ENCODE peak calls at places on chromosomes 16 and 17, in seven cellular contexts. Y is body of pancreas, S is endothelial cell of umbilical vein, J is upper lobe of left lung, L is A549, E is transverse colon, H is stomach. F is an unnamed sample.

GRCh38 chr17:77352441-77352840 is 211.7 kb downstream of the SEC14L1 start:
- DNase-seq in Y (no peak), S (no peak), J (peak), L (no peak), E (no peak), H (peak), F (no peak)

GRCh38 chr16:77840623-77841274 is 52.4 kb downstream of the VAT1L start:
- DNase-seq in Y (no peak), S (no peak), J (no peak), L (no peak), E (no peak), H (no peak), F (no peak)

GRCh38 chr17:43125967-43126910 is 1.1 kb upstream of the BRCA1 start:
- DNase-seq in Y (no peak), S (no peak), J (no peak), L (no peak), E (peak), H (no peak), F (no peak)

GRCh38 chr16:17325744-17326143 is 145.0 kb downstream of the XYLT1 start:
- DNase-seq in Y (no peak), S (no peak), J (no peak), L (no peak), E (no peak), H (no peak), F (no peak)

GRCh38 chr16:49158029-49158642 is 123.5 kb downstream of the CBLN1 start:
- DNase-seq in Y (peak), S (no peak), J (no peak), L (peak), E (peak), H (no peak), F (no peak)

GRCh38 chr17:46790216-46790615 is 28.3 kb downstream of the WNT3 start:
- DNase-seq in Y (no peak), S (no peak), J (no peak), L (no peak), E (no peak), H (no peak), F (no peak)

GRCh38 chr17:77996256-77996655 is 37.8 kb downstream of the TNRC6C start:
- DNase-seq in Y (no peak), S (no peak), J (no peak), L (no peak), E (no peak), H (no peak), F (no peak)

GRCh38 chr16:56912746-56913703 is 18.9 kb upstream of the HERPUD1 start:
- DNase-seq in Y (no peak), S (no peak), J (no peak), L (no peak), E (peak), H (no peak), F (no peak)

GRCh38 chr17:13503526-13503925 is 98.2 kb downstream of the HS3ST3A1 start:
- DNase-seq in Y (no peak), S (no peak), J (no peak), L (no peak), E (no peak), H (no peak), F (no peak)

GRCh38 chr17:17406225-17406624 is 70.6 kb upstream of the MED9 start:
- DNase-seq in Y (no peak), S (no peak), J (no peak), L (no peak), E (no peak), H (no peak), F (no peak)

GRCh38 chr16:82051656-82052055 is 16.6 kb downstream of the HSD17B2 start:
- DNase-seq in Y (no peak), S (no peak), J (no peak), L (no peak), E (no peak), H (no peak), F (no peak)

GRCh38 chr16:75379911-75380847 is 53.1 kb downstream of the CFDP1 start:
- DNase-seq in Y (no peak), S (peak), J (peak), L (no peak), E (peak), H (no peak), F (no peak)

GRCh38 chr17:57512258-57512657 is 232.8 kb downstream of the CCDC182 start:
- DNase-seq in Y (no peak), S (no peak), J (no peak), L (no peak), E (no peak), H (no peak), F (no peak)

GRCh38 chr16:17101646-17102045 is 369.1 kb downstream of the XYLT1 start:
- DNase-seq in Y (no peak), S (no peak), J (no peak), L (no peak), E (no peak), H (no peak), F (no peak)

GRCh38 chr17:9350083-9350482 is 225.5 kb downstream of the STX8 start:
- DNase-seq in Y (no peak), S (no peak), J (no peak), L (no peak), E (no peak), H (no peak), F (no peak)

GRCh38 chr17:2794116-2794803 is 2.0 kb upstream of the RAP1GAP2 start:
- DNase-seq in Y (no peak), S (no peak), J (no peak), L (no peak), E (no peak), H (no peak), F (no peak)

GRCh38 chr16:50884066-50884860 is 142.4 kb downstream of the CYLD start:
- DNase-seq in Y (no peak), S (no peak), J (no peak), L (no peak), E (no peak), H (no peak), F (peak)

GRCh38 chr17:34989473-34989872 is 9.2 kb downstream of the LIG3 start:
- DNase-seq in Y (no peak), S (no peak), J (no peak), L (no peak), E (no peak), H (no peak), F (no peak)

GRCh38 chr16:76946879-76947278 is 244.1 kb upstream of the MON1B start:
- DNase-seq in Y (peak), S (no peak), J (no peak), L (peak), E (no peak), H (no peak), F (no peak)

GRCh38 chr16:8716592-8716991 is 42.2 kb downstream of the ABAT start:
- DNase-seq in Y (no peak), S (no peak), J (no peak), L (no peak), E (no peak), H (no peak), F (no peak)

GRCh38 chr16:67181346-67181745 is 2.4 kb downstream of the MATCAP1 start:
- DNase-seq in Y (peak), S (peak), J (no peak), L (no peak), E (peak), H (no peak), F (no peak)

GRCh38 chr17:32492648-32493289 is 6.0 kb downstream of the CDK5R1 start:
- DNase-seq in Y (no peak), S (no peak), J (no peak), L (no peak), E (no peak), H (no peak), F (no peak)

GRCh38 chr17:81020767-81021497 is 14.0 kb upstream of the BAIAP2 start:
- DNase-seq in Y (no peak), S (no peak), J (peak), L (no peak), E (peak), H (no peak), F (no peak)

GRCh38 chr16:22653876-22654275 is 143.2 kb downstream of the NPIPB5 start:
- DNase-seq in Y (no peak), S (no peak), J (no peak), L (no peak), E (no peak), H (no peak), F (peak)

GRCh38 chr16:30018731-30019158 is 4.3 kb upstream of the C16orf92 start:
- DNase-seq in Y (no peak), S (no peak), J (no peak), L (no peak), E (no peak), H (no peak), F (no peak)

GRCh38 chr16:67860589-67861398 is 12.1 kb upstream of the EDC4 start:
- DNase-seq in Y (no peak), S (no peak), J (no peak), L (no peak), E (no peak), H (no peak), F (no peak)

GRCh38 chr16:66408181-66409048 is 18.7 kb upstream of the BEAN1 start:
- DNase-seq in Y (no peak), S (peak), J (no peak), L (peak), E (no peak), H (no peak), F (peak)

GRCh38 chr16:77618011-77618410 is 104.3 kb upstream of the NUDT7 start:
- DNase-seq in Y (no peak), S (peak), J (no peak), L (no peak), E (no peak), H (no peak), F (no peak)

GRCh38 chr16:72094266-72094610 is 591 bp downstream of the DHX38 start:
- DNase-seq in Y (no peak), S (no peak), J (no peak), L (no peak), E (no peak), H (no peak), F (no peak)

GRCh38 chr17:62965149-62965648 is 836 bp upstream of the TANC2 start:
- DNase-seq in Y (no peak), S (no peak), J (no peak), L (no peak), E (no peak), H (no peak), F (no peak)

GRCh38 chr16:9048302-9048700 is 43.1 kb upstream of the HAPSTR1 start:
- DNase-seq in Y (no peak), S (no peak), J (no peak), L (no peak), E (no peak), H (no peak), F (no peak)

GRCh38 chr17:35743911-35744328 is 9.1 kb downstream of the GAS2L2 start:
- DNase-seq in Y (peak), S (peak), J (no peak), L (no peak), E (no peak), H (no peak), F (no peak)

GRCh38 chr17:18858567-18859245 is 775 bp downstream of the PRPSAP2 start:
- DNase-seq in Y (no peak), S (no peak), J (no peak), L (no peak), E (no peak), H (no peak), F (no peak)
- TF ChIP-seq POLR2A in Y (no peak), S (no peak), J (no peak), L (no peak), E (no peak), H (no peak), F (no peak)

GRCh38 chr17:29613856-29614255 is 8.9 kb downstream of the CORO6 start:
- DNase-seq in Y (no peak), S (no peak), J (no peak), L (no peak), E (no peak), H (no peak), F (no peak)

GRCh38 chr17:29614345-29615047 is 8.2 kb downstream of the CORO6 start:
- DNase-seq in Y (no peak), S (no peak), J (no peak), L (no peak), E (no peak), H (no peak), F (peak)

GRCh38 chr17:29615492-29616299 is 7.0 kb downstream of the CORO6 start:
- DNase-seq in Y (peak), S (peak), J (peak), L (peak), E (peak), H (peak), F (peak)

GRCh38 chr17:29616300-29617048 is 6.2 kb downstream of the CORO6 start:
- DNase-seq in Y (no peak), S (no peak), J (no peak), L (no peak), E (no peak), H (no peak), F (peak)

DNA sequence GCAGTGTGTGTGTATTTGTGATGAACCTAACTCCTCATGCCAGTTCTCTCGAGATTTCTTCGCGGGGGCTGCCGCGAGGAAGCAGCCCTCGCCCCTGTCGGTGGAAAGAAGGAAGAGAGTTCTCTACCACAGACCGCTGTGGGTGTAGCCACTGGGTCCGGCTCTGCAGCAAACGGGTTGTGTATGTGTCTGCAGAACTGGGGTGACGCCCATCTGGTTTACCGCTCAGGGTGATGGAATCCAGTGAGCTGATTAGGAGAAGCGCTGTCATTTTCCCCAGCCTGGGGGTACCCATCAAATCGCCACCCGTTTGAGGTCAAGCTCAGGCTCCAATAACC is 7.7 kb downstream of the CORO6 start:
- DNase-seq in Y (peak), S (no peak), J (peak), L (no peak), E (peak), H (no peak), F (no peak)
- H3K27ac ChIP-seq in Y (no peak), S (no peak), J (no peak), L (no peak), E (peak), H (peak), F (no peak)

DNA sequence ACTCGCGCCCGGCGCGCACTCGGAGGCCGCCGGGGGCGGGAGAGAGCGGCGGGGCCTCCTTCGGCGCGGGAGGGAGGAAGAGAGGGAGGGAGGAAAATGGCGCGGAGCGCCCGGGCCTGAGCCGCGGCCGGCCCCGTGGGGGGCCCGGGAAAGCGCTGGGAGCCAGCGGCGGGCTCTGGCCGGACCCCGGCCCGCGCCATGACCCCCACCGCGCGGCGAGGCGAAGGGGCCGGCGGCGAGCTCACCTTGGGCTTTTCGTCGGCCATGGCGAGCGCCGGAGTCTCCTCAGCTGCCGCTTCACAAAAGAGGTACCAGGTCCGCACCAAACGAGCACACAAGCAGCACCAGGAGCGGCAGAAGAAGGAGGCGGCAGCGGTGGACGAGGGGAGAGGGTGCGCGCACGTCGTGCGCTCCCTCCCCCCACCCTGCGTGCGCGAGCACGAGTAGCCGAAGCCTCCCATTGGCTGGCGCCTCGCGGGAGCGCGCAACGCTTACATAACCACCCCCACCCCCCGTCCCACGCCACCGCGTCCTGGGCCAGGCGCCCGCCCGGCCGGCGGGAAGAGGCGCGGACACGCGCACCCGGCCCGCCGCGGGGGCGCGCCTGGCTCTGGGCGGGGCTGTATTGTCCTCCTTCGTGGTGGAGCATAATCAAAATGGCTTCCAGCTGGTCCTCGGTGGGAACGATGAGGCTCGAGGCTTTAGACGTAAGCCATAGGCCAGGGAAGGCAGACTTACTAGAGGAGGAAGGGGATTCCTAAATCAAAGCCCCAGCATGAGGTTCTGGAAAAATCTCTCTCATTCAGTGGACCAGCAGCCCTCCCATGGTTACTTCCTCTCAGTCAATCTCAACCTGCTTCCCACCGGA is at the start of gene SUMO2:
- DNase-seq in Y (peak), S (peak), J (peak), L (peak), E (peak), H (peak), F (no peak)
- TF ChIP-seq POLR2A in Y (peak), S (peak), J (peak), L (peak), E (peak), H (peak), F (no peak)

GRCh38 chr16:1466054-1466453 is 8.8 kb downstream of the CLCN7 start:
- DNase-seq in Y (no peak), S (no peak), J (no peak), L (no peak), E (no peak), H (no peak), F (no peak)

GRCh38 chr16:1466968-1467521 is 7.8 kb downstream of the CLCN7 start:
- DNase-seq in Y (no peak), S (no peak), J (no peak), L (no peak), E (no peak), H (no peak), F (no peak)

GRCh38 chr16:1464196-1464893 is 10.5 kb downstream of the CLCN7 start:
- DNase-seq in Y (no peak), S (no peak), J (no peak), L (no peak), E (no peak), H (no peak), F (no peak)

GRCh38 chr16:1464894-1465566 is 9.8 kb downstream of the CLCN7 start:
- DNase-seq in Y (no peak), S (no peak), J (no peak), L (no peak), E (no peak), H (no peak), F (no peak)

GRCh38 chr16:1465567-1465915 is 9.3 kb downstream of the CLCN7 start:
- DNase-seq in Y (no peak), S (no peak), J (no peak), L (no peak), E (no peak), H (no peak), F (no peak)
- H3K27ac ChIP-seq in Y (no peak), S (no peak), J (no peak), L (no peak), E (no peak), H (no peak), F (no peak)

GRCh38 chr17:6245301-6245810 is 175.2 kb downstream of the WSCD1 start:
- DNase-seq in Y (no peak), S (no peak), J (no peak), L (no peak), E (no peak), H (no peak), F (no peak)

GRCh38 chr17:6244253-6244652 is 174.1 kb downstream of the WSCD1 start:
- DNase-seq in Y (no peak), S (no peak), J (no peak), L (no peak), E (no peak), H (no peak), F (no peak)

GRCh38 chr17:6241996-6242395 is 171.8 kb downstream of the WSCD1 start:
- DNase-seq in Y (no peak), S (no peak), J (no peak), L (no peak), E (no peak), H (no peak), F (no peak)

GRCh38 chr17:6243186-6243585 is 173.0 kb downstream of the WSCD1 start:
- DNase-seq in Y (no peak), S (no peak), J (no peak), L (no peak), E (no peak), H (no peak), F (peak)

GRCh38 chr17:6244796-6245195 is 174.6 kb downstream of the WSCD1 start:
- DNase-seq in Y (no peak), S (no peak), J (no peak), L (no peak), E (no peak), H (no peak), F (peak)
- TF ChIP-seq POLR2A in Y (no peak), S (no peak), J (no peak), L (no peak), E (no peak), H (no peak), F (no peak)

GRCh38 chr16:3580686-3581085 is 3.5 kb upstream of the NLRC3 start:
- DNase-seq in Y (no peak), S (no peak), J (no peak), L (no peak), E (no peak), H (no peak), F (no peak)
- H3K27ac ChIP-seq in Y (no peak), S (no peak), J (no peak), L (no peak), E (no peak), H (no peak), F (no peak)

GRCh38 chr16:1961651-1962067 is 2.3 kb downstream of the NDUFB10 start:
- DNase-seq in Y (no peak), S (no peak), J (no peak), L (no peak), E (no peak), H (no peak), F (no peak)
- TF ChIP-seq POLR2A in Y (no peak), S (no peak), J (no peak), L (no peak), E (no peak), H (no peak), F (no peak)

GRCh38 chr17:37820313-37821024 is 75.6 kb upstream of the HNF1B start:
- DNase-seq in Y (no peak), S (no peak), J (no peak), L (no peak), E (no peak), H (no peak), F (no peak)
- H3K27ac ChIP-seq in Y (no peak), S (no peak), J (no peak), L (peak), E (no peak), H (no peak), F (no peak)

GRCh38 chr16:19523559-19524355 is at the start of gene CCP110:
- DNase-seq in Y (peak), S (peak), J (peak), L (peak), E (peak), H (peak), F (no peak)
- TF ChIP-seq POLR2A in Y (peak), S (peak), J (peak), L (peak), E (peak), H (no peak), F (no peak)

DNA sequence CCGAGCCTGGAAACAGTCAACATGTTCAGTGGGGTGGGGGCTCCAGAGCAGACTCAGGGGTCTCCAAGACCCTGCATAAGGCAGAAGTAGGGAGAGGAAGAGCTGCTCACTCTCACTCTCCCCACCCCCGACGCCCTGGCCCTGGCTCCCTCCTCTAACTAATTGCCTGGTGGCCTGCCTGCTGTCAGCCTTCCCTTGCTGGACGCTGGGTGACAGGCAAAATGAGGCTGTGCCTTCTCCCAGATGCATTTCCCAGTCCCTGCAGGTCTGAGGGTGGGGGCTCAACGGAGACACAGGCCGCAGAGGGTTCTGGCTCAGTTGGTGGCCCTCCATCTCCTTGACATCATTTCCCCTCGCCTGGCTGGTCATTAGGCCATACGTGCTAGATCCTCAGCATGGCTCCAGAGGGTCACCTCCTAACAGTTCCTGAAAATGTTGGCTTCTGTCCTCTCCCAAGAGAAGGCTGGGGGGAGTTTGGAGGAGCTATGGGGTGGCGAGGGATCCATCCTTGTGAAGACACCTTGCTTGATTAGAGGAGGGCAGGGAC is 1.4 kb downstream of the FMNL1 start:
- DNase-seq in Y (no peak), S (no peak), J (no peak), L (no peak), E (no peak), H (no peak), F (no peak)
- H3K27ac ChIP-seq in Y (no peak), S (no peak), J (peak), L (peak), E (peak), H (peak), F (peak)